ENCODE peak calls at places on chromosome 9, in nine cellular contexts. W is AG10803, A is Panc1, F is Calu3, R is neural progenitor cell, G is A673, H is thyroid gland, B is ovary, E is right lobe of liver. Y is an unnamed sample.
A peak's percentile ranks its signal among the peaks of the same experiment; 100 is the strongest.

GRCh38 chr9:10341057-10341456 is 271.7 kb downstream of the PTPRD start:
- DNase-seq in W (no peak), A (no peak), F (no peak), R (no peak), G (no peak), H (no peak), B (no peak), E (no peak), Y (no peak)

GRCh38 chr9:127089639-127090081 is 32.8 kb downstream of the ANGPTL2 start:
- DNase-seq in W (no peak), A (no peak), F (no peak), R (no peak), G (no peak), H (no peak), B (no peak), E (no peak), Y (no peak)

GRCh38 chr9:93308676-93309075 is 124.7 kb downstream of the WNK2 start:
- DNase-seq in W (no peak), A (no peak), F (no peak), R (no peak), G (no peak), H (no peak), B (no peak), E (no peak), Y (no peak)

GRCh38 chr9:95018099-95018927 is 291.8 kb downstream of the AOPEP start:
- DNase-seq in W (peak; percentile 93), A (peak; percentile 66), F (no peak), R (peak; percentile 52), G (no peak), H (peak; percentile 62), B (no peak), E (no peak), Y (no peak)

GRCh38 chr9:22452415-22453010 is 5.9 kb downstream of the DMRTA1 start:
- DNase-seq in W (peak; percentile 26), A (no peak), F (peak; percentile 36), R (peak; percentile 57), G (peak; percentile 40), H (peak; percentile 53), B (no peak), E (peak; percentile 54), Y (peak; percentile 48)

GRCh38 chr9:13139641-13140171 is 139.8 kb downstream of the MPDZ start:
- DNase-seq in W (peak; percentile 87), A (peak; percentile 10), F (peak; percentile 7), R (no peak), G (peak; percentile 79), H (peak; percentile 11), B (no peak), E (no peak), Y (no peak)

GRCh38 chr9:20205821-20206220 is 416.5 kb downstream of the MLLT3 start:
- DNase-seq in W (peak; percentile 12), A (no peak), F (no peak), R (no peak), G (no peak), H (no peak), B (no peak), E (no peak), Y (no peak)

GRCh38 chr9:71944754-71945409 is 33.4 kb downstream of the C9orf85 start:
- DNase-seq in W (no peak), A (no peak), F (peak; percentile 5), R (no peak), G (no peak), H (no peak), B (no peak), E (no peak), Y (no peak)

GRCh38 chr9:127588740-127589506 is 23.2 kb upstream of the STXBP1 start:
- DNase-seq in W (no peak), A (no peak), F (no peak), R (no peak), G (no peak), H (no peak), B (no peak), E (no peak), Y (no peak)

GRCh38 chr9:131838581-131839280 is 98.9 kb upstream of the RAPGEF1 start:
- DNase-seq in W (no peak), A (no peak), F (no peak), R (peak; percentile 34), G (no peak), H (no peak), B (no peak), E (peak; percentile 42), Y (no peak)

GRCh38 chr9:133357656-133358055 is 1.3 kb downstream of the SURF2 start:
- DNase-seq in W (no peak), A (no peak), F (no peak), R (no peak), G (no peak), H (no peak), B (no peak), E (no peak), Y (no peak)

GRCh38 chr9:35035851-35036701 is 36.3 kb downstream of the VCP start:
- DNase-seq in W (peak; percentile 52), A (no peak), F (no peak), R (no peak), G (peak; percentile 78), H (peak; percentile 29), B (peak; percentile 74), E (no peak), Y (no peak)

GRCh38 chr9:96495341-96495740 is 45.4 kb downstream of the HABP4 start:
- DNase-seq in W (peak; percentile 93), A (no peak), F (no peak), R (no peak), G (no peak), H (no peak), B (no peak), E (no peak), Y (no peak)

GRCh38 chr9:130421802-130422276 is 22.9 kb upstream of the ASS1 start:
- DNase-seq in W (peak; percentile 69), A (no peak), F (no peak), R (peak; percentile 80), G (peak; percentile 99), H (peak; percentile 27), B (no peak), E (no peak), Y (no peak)

GRCh38 chr9:18051638-18052037 is 422.3 kb upstream of the ADAMTSL1 start:
- DNase-seq in W (no peak), A (no peak), F (no peak), R (no peak), G (no peak), H (no peak), B (no peak), E (no peak), Y (no peak)

GRCh38 chr9:105447814-105448812 is at the start of gene FSD1L:
- DNase-seq in W (peak; percentile 92), A (peak; percentile 27), F (peak; percentile 90), R (peak; percentile 96), G (peak; percentile 93), H (peak; percentile 93), B (peak; percentile 91), E (peak; percentile 94), Y (peak; percentile 76)
- TF ChIP-seq CTCF in W (peak; percentile 55), A (no peak), F (no peak), R (peak; percentile 13), G (peak; percentile 24), H (peak; percentile 16), B (no peak), E (peak; percentile 21), Y (no peak)

GRCh38 chr9:69818946-69819345 is 1.7 kb upstream of the CFAP95 start:
- DNase-seq in W (no peak), A (no peak), F (no peak), R (no peak), G (no peak), H (no peak), B (no peak), E (no peak), Y (no peak)

GRCh38 chr9:69820955-69821788 is 555 bp downstream of the CFAP95 start:
- DNase-seq in W (no peak), A (no peak), F (no peak), R (peak; percentile 36), G (peak; percentile 39), H (no peak), B (no peak), E (no peak), Y (no peak)

GRCh38 chr9:69824497-69825252 is 4.1 kb downstream of the CFAP95 start:
- DNase-seq in W (no peak), A (no peak), F (no peak), R (no peak), G (no peak), H (no peak), B (no peak), E (no peak), Y (no peak)

GRCh38 chr9:69817202-69817601 is 3.4 kb upstream of the CFAP95 start:
- DNase-seq in W (peak; percentile 5), A (no peak), F (no peak), R (no peak), G (peak; percentile 91), H (no peak), B (no peak), E (no peak), Y (no peak)

GRCh38 chr9:69822091-69822750 is 1.6 kb downstream of the CFAP95 start:
- DNase-seq in W (peak; percentile 30), A (no peak), F (no peak), R (peak; percentile 45), G (peak; percentile 83), H (no peak), B (no peak), E (no peak), Y (no peak)
- TF ChIP-seq CTCF in W (no peak), A (no peak), F (no peak), R (peak; percentile 24), G (peak; percentile 39), H (no peak), B (no peak), E (no peak), Y (peak; percentile 26)

DNA sequence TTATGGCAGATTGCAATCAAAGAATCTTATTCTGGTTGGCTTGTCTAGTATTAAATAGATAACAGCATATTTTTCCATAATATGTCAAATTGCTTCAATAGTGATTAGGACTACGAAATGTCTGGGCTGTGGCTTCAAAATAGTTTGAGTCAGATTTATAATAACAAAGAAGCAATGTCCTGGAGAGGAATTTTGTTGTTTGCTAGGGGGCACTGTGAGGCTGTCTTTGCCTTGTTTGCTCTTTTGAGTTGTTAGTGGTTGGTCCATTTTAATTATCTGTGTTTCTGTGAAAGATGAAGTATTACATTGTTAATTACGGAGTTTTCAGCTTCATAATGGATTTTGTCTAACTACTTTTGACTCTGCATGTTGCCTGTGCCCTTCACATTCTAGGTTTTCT is 713.6 kb downstream of the TLE4 start:
- DNase-seq in W (no peak), A (no peak), F (no peak), R (peak; percentile 9), G (peak; percentile 17), H (no peak), B (no peak), E (no peak), Y (no peak)
- TF ChIP-seq CTCF in W (no peak), A (no peak), F (no peak), R (peak; percentile 55), G (peak; percentile 54), H (peak; percentile 33), B (no peak), E (no peak), Y (no peak)

DNA sequence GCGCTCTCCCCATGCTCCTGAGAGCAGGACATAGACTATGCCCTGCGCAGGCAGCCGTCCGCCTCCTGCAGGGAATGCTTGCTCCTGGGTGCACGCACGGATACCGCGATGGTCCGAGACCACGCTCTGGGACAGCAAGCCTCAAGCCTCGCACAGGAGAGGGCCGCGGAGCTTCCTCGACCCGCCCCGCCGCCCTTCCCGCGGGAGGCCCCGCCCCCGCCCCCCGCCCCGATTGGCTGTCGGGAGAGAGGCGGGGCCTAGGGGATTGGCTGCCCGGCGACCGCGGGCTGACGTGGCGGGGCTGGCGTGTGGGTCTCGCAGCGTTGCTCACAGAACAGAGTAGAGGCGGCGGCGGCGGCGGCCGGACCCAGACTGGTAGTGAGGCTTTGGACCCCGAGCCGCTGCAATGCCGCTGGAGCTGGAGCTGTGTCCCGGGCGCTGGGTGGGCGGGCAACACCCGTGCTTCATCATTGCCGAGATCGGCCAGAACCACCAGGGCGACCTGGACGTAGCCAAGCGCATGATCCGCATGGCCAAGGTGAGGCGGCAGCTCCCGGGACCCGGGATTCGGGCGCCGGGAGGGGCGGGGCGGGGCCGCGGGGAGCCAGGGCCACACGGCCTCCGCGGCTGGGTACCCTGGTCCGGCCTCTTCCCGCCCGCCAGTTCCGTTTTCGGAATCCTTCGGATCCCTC is at the start of gene NANS:
- DNase-seq in W (peak; percentile 88), A (peak; percentile 56), F (peak; percentile 89), R (peak; percentile 96), G (peak; percentile 92), H (peak; percentile 94), B (peak; percentile 93), E (peak; percentile 96), Y (peak; percentile 94)
- TF ChIP-seq CTCF in W (no peak), A (no peak), F (no peak), R (no peak), G (no peak), H (no peak), B (no peak), E (no peak), Y (no peak)

Y was measured in endothelial cell.